ENCODE peak calls at places on chromosomes 3 and 15, in seven cellular contexts. F is H9; I is CD8-positive, alpha-beta memory T cell; E is psoas muscle; B is left lung; O is lower lobe of right lung; D is IMR-90. K is an unnamed sample. For H3K4me1, the result is how much of the 10 kb centered on the place peaks cover.

GRCh38 chr15:89810837-89811236 is 3.8 kb downstream of the ANPEP start:
- DNase-seq in F (no peak), I (no peak), E (no peak), B (no peak), O (peak), D (no peak), K (no peak)

GRCh38 chr3:188558343-188559068 is 404.5 kb downstream of the LPP start:
- DNase-seq in F (no peak), I (no peak), E (no peak), B (no peak), O (no peak), D (peak), K (no peak)

GRCh38 chr3:147816770-147817169 is 407.6 kb downstream of the ZIC1 start:
- DNase-seq in F (no peak), I (no peak), E (peak), B (peak), O (no peak), D (no peak), K (no peak)

GRCh38 chr3:152362086-152362485 is 93.4 kb downstream of the MBNL1 start:
- DNase-seq in F (no peak), I (no peak), E (no peak), B (no peak), O (no peak), D (no peak), K (no peak)

GRCh38 chr3:127002195-127003174 is 19.6 kb downstream of the PLXNA1 start:
- DNase-seq in F (peak), I (no peak), E (peak), B (peak), O (peak), D (peak), K (peak)

GRCh38 chr3:13405614-13406013 is 14.5 kb downstream of the NUP210 start:
- DNase-seq in F (no peak), I (no peak), E (no peak), B (no peak), O (no peak), D (no peak), K (no peak)

GRCh38 chr15:60584355-60585023 is 105.5 kb upstream of the ICE2 start:
- DNase-seq in F (no peak), I (peak), E (no peak), B (no peak), O (no peak), D (no peak), K (no peak)

GRCh38 chr3:24101676-24102168 is 156.6 kb downstream of the NR1D2 start:
- DNase-seq in F (no peak), I (no peak), E (no peak), B (no peak), O (no peak), D (no peak), K (no peak)

GRCh38 chr15:76973362-76973743 is 21.6 kb upstream of the PSTPIP1 start:
- DNase-seq in F (peak), I (peak), E (peak), B (no peak), O (peak), D (peak), K (no peak)

GRCh38 chr3:113712129-113712528 is 15.7 kb upstream of the USF3 start:
- DNase-seq in F (no peak), I (no peak), E (no peak), B (no peak), O (no peak), D (peak), K (no peak)

GRCh38 chr15:26394801-26395200 is 378.1 kb downstream of the GABRB3 start:
- DNase-seq in F (no peak), I (no peak), E (no peak), B (no peak), O (no peak), D (no peak), K (no peak)

GRCh38 chr3:98574157-98574556 is 19.3 kb downstream of the CPOX start:
- DNase-seq in F (no peak), I (no peak), E (no peak), B (no peak), O (no peak), D (no peak), K (no peak)

GRCh38 chr15:89442671-89443307 is 53.6 kb downstream of the RHCG start:
- DNase-seq in F (peak), I (no peak), E (peak), B (no peak), O (no peak), D (peak), K (peak)

GRCh38 chr3:134150476-134150875 is 100.2 kb downstream of the RYK start:
- DNase-seq in F (no peak), I (no peak), E (no peak), B (no peak), O (no peak), D (no peak), K (no peak)

GRCh38 chr15:71060983-71061382 is 54.3 kb upstream of the THSD4 start:
- DNase-seq in F (no peak), I (no peak), E (no peak), B (no peak), O (no peak), D (peak), K (no peak)

GRCh38 chr15:90231028-90232017 is 2.4 kb downstream of the CIB1 start:
- DNase-seq in F (no peak), I (peak), E (no peak), B (peak), O (peak), D (no peak), K (peak)

GRCh38 chr3:10848261-10848660 is 32.2 kb downstream of the SLC6A11 start:
- DNase-seq in F (no peak), I (no peak), E (no peak), B (no peak), O (no peak), D (no peak), K (no peak)

GRCh38 chr15:57878573-57878972 is 172.1 kb downstream of the POLR2M start:
- DNase-seq in F (no peak), I (no peak), E (no peak), B (no peak), O (no peak), D (no peak), K (no peak)

GRCh38 chr3:172655388-172655787 is 55.5 kb downstream of the NCEH1 start:
- DNase-seq in F (no peak), I (no peak), E (no peak), B (no peak), O (no peak), D (no peak), K (no peak)

GRCh38 chr3:30286007-30286669 is 320.3 kb upstream of the TGFBR2 start:
- DNase-seq in F (no peak), I (no peak), E (peak), B (peak), O (peak), D (peak), K (peak)

GRCh38 chr3:172530101-172530561 is 6.9 kb upstream of the TNFSF10 start:
- DNase-seq in F (no peak), I (no peak), E (no peak), B (no peak), O (no peak), D (no peak), K (no peak)

GRCh38 chr3:10470666-10471336 is 34.6 kb downstream of the ATP2B2 start:
- DNase-seq in F (peak), I (no peak), E (peak), B (no peak), O (no peak), D (no peak), K (no peak)

GRCh38 chr3:98890181-98890882 is 11.2 kb downstream of the DCBLD2 start:
- DNase-seq in F (no peak), I (no peak), E (no peak), B (no peak), O (no peak), D (peak), K (no peak)

GRCh38 chr3:47319952-47320351 is 37.2 kb downstream of the KLHL18 start:
- DNase-seq in F (no peak), I (no peak), E (no peak), B (no peak), O (no peak), D (no peak), K (no peak)

GRCh38 chr3:156543043-156543555 is 11.8 kb downstream of the SSR3 start:
- DNase-seq in F (no peak), I (no peak), E (no peak), B (no peak), O (no peak), D (no peak), K (no peak)

GRCh38 chr3:25604107-25604805 is 60.5 kb downstream of the TOP2B start:
- DNase-seq in F (no peak), I (no peak), E (no peak), B (no peak), O (no peak), D (peak), K (no peak)

GRCh38 chr15:82122754-82123400 is 77.1 kb upstream of the MEX3B start:
- DNase-seq in F (no peak), I (no peak), E (peak), B (peak), O (no peak), D (peak), K (peak)

GRCh38 chr3:141445990-141446389 is 40.8 kb upstream of the RASA2 start:
- DNase-seq in F (no peak), I (no peak), E (no peak), B (no peak), O (no peak), D (no peak), K (no peak)
- H3K4me1 ChIP-seq in F (under half), I (under half), E (under half), B (under half), O (under half), D (under half), K (under half)

GRCh38 chr3:14406762-14407161 is 4.4 kb downstream of the SLC6A6 start:
- DNase-seq in F (no peak), I (no peak), E (no peak), B (no peak), O (no peak), D (no peak), K (no peak)
- H3K4me1 ChIP-seq in F (under half), I (under half), E (half or more), B (half or more), O (half or more), D (under half), K (half or more)

GRCh38 chr15:64093627-64094417 is at the start of gene CIAO2A:
- DNase-seq in F (peak), I (peak), E (peak), B (peak), O (peak), D (peak), K (peak)
- H3K4me1 ChIP-seq in F (under half), I (under half), E (half or more), B (half or more), O (half or more), D (under half), K (half or more)

GRCh38 chr15:37086521-37086920 is 13.8 kb downstream of the MEIS2 start:
- DNase-seq in F (no peak), I (no peak), E (no peak), B (no peak), O (no peak), D (peak), K (no peak)

GRCh38 chr15:37087050-37087691 is 13.2 kb downstream of the MEIS2 start:
- DNase-seq in F (no peak), I (no peak), E (no peak), B (no peak), O (no peak), D (no peak), K (no peak)

GRCh38 chr15:37086120-37086519 is 14.2 kb downstream of the MEIS2 start:
- DNase-seq in F (no peak), I (no peak), E (no peak), B (no peak), O (no peak), D (no peak), K (no peak)

GRCh38 chr15:37090543-37091175 is 9.7 kb downstream of the MEIS2 start:
- DNase-seq in F (no peak), I (no peak), E (no peak), B (no peak), O (no peak), D (no peak), K (no peak)

GRCh38 chr15:37088436-37088835 is 11.9 kb downstream of the MEIS2 start:
- DNase-seq in F (no peak), I (no peak), E (no peak), B (no peak), O (no peak), D (peak), K (no peak)
- H3K4me1 ChIP-seq in F (under half), I (under half), E (under half), B (under half), O (under half), D (under half), K (under half)

GRCh38 chr3:61975199-61975598 is 398.2 kb downstream of the FEZF2 start:
- DNase-seq in F (no peak), I (no peak), E (no peak), B (no peak), O (no peak), D (peak), K (no peak)

GRCh38 chr3:61978460-61979419 is 394.6 kb downstream of the FEZF2 start:
- DNase-seq in F (no peak), I (no peak), E (no peak), B (no peak), O (no peak), D (no peak), K (no peak)

GRCh38 chr3:61974662-61975061 is 398.7 kb downstream of the FEZF2 start:
- DNase-seq in F (no peak), I (no peak), E (no peak), B (no peak), O (no peak), D (no peak), K (no peak)

GRCh38 chr3:61979645-61980430 is 393.5 kb downstream of the FEZF2 start:
- DNase-seq in F (no peak), I (no peak), E (no peak), B (no peak), O (no peak), D (no peak), K (no peak)

DNA sequence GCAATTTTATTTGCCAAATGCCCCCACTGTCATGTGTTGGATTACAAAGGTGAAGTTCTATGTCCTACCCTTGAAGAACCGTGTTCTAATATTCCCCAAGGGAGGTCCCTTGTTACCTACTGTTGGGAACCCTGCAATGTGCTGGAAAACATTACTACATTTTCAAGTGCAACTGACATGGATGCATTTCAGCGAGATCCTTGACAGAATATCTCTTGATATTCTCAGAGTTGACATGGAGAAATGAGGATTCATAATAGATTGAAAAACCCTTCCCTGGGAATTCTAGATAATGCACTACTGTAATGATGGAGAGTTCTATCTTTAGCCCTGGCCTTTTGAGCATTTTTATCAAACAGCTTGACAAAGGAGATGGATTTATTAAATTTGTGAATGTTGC is 397.4 kb downstream of the FEZF2 start:
- DNase-seq in F (no peak), I (no peak), E (no peak), B (no peak), O (no peak), D (no peak), K (no peak)
- H3K4me1 ChIP-seq in F (under half), I (under half), E (under half), B (under half), O (under half), D (under half), K (under half)